ENCODE peak calls at places on chromosomes 5 and 9, in five cellular contexts. Z is H1, Y is H9, E is neuronal stem cell, W is trophoblast cell. N is an unnamed sample.

GRCh38 chr5:92890841-92891244 is 690.2 kb downstream of the NR2F1-AS1 start:
- DNase-seq in Z (no peak), Y (no peak), E (no peak), W (no peak), N (no peak)

GRCh38 chr9:68502279-68502678 is 38.4 kb downstream of the TMEM252 start:
- DNase-seq in Z (no peak), Y (no peak), E (no peak), W (no peak), N (no peak)

GRCh38 chr5:149747833-149748366 is 17.8 kb downstream of the PPARGC1B start:
- DNase-seq in Z (no peak), Y (no peak), E (no peak), W (peak), N (no peak)

GRCh38 chr5:37071901-37072581 is 177.1 kb downstream of the CPLANE1 start:
- DNase-seq in Z (no peak), Y (no peak), E (no peak), W (no peak), N (peak)

GRCh38 chr9:223167-223566 is 8.5 kb downstream of the DOCK8 start:
- DNase-seq in Z (no peak), Y (no peak), E (no peak), W (no peak), N (no peak)

GRCh38 chr5:156406023-156406422 is 79.1 kb downstream of the SGCD start:
- DNase-seq in Z (no peak), Y (no peak), E (no peak), W (peak), N (no peak)

GRCh38 chr9:126755325-126755875 is 49.4 kb upstream of the ZBTB43 start:
- DNase-seq in Z (no peak), Y (no peak), E (no peak), W (no peak), N (no peak)

GRCh38 chr9:5453673-5454072 is 3.3 kb downstream of the CD274 start:
- DNase-seq in Z (no peak), Y (no peak), E (no peak), W (no peak), N (peak)

GRCh38 chr9:503881-504852 is 289.5 kb downstream of the DOCK8 start:
- DNase-seq in Z (peak), Y (peak), E (peak), W (peak), N (peak)

GRCh38 chr5:83265318-83265717 is 188.0 kb downstream of the XRCC4 start:
- DNase-seq in Z (no peak), Y (no peak), E (no peak), W (no peak), N (peak)

GRCh38 chr5:62268239-62268638 is 37.8 kb upstream of the KIF2A start:
- DNase-seq in Z (no peak), Y (no peak), E (no peak), W (no peak), N (no peak)

GRCh38 chr9:81877047-81877446 is 51.2 kb upstream of the SPATA31D4 start:
- DNase-seq in Z (no peak), Y (no peak), E (no peak), W (no peak), N (no peak)

GRCh38 chr9:13717356-13718057 is 438.0 kb upstream of the MPDZ start:
- DNase-seq in Z (no peak), Y (no peak), E (no peak), W (no peak), N (no peak)

GRCh38 chr5:130836729-130837660 is 328.1 kb downstream of the HINT1 start:
- DNase-seq in Z (no peak), Y (no peak), E (no peak), W (no peak), N (peak)

GRCh38 chr5:145324101-145324500 is 511.0 kb downstream of the PRELID2 start:
- DNase-seq in Z (no peak), Y (no peak), E (peak), W (peak), N (no peak)
- H2BK12ac ChIP-seq in Z (no peak), Y (no peak), E (no peak), W (no peak), N (no peak)

GRCh38 chr9:112059145-112059979 is 115.7 kb downstream of the SUSD1 start:
- DNase-seq in Z (no peak), Y (no peak), E (no peak), W (peak), N (peak)
- H4K8ac ChIP-seq in Z (no peak), Y (no peak), E (no peak), W (no peak), N (peak)

GRCh38 chr5:75685141-75685540 is 32.1 kb downstream of the POC5 start:
- DNase-seq in Z (no peak), Y (no peak), E (no peak), W (no peak), N (no peak)

GRCh38 chr5:75686480-75686879 is 30.8 kb downstream of the POC5 start:
- DNase-seq in Z (no peak), Y (no peak), E (no peak), W (no peak), N (no peak)

GRCh38 chr5:75677607-75678006 is 39.6 kb downstream of the POC5 start:
- DNase-seq in Z (no peak), Y (no peak), E (no peak), W (no peak), N (no peak)

GRCh38 chr5:75678155-75678554 is 39.1 kb downstream of the POC5 start:
- DNase-seq in Z (no peak), Y (no peak), E (no peak), W (no peak), N (no peak)

GRCh38 chr5:75681125-75681830 is 36.0 kb downstream of the POC5 start:
- DNase-seq in Z (no peak), Y (no peak), E (no peak), W (peak), N (peak)
- H2BK12ac ChIP-seq in Z (no peak), Y (no peak), E (no peak), W (no peak), N (no peak)

GRCh38 chr5:171450423-171451246 is 31.2 kb downstream of the FGF18 start:
- DNase-seq in Z (no peak), Y (peak), E (peak), W (peak), N (peak)
- H4K8ac ChIP-seq in Z (peak), Y (no peak), E (no peak), W (peak), N (peak)

N was measured in mesenchymal stem cell.